ENCODE peak calls at places on chromosomes 1 and 21, in four cellular contexts. One of them, this sample, is unnamed. For H3K9me3 and H3K4me1, the result is how much of the 10 kb centered on the place peaks cover.

GRCh38 chr1:219459321-219460105 is 153.4 kb downstream of the ZC3H11B start:
- DNase-seq in stomach: no peak
- DNase-seq in ascending aorta: no peak
- DNase-seq in ovary: no peak
- DNase-seq in this sample: no peak

GRCh38 chr1:44609412-44609767 is 64.9 kb downstream of the TMEM53 start:
- DNase-seq in stomach: peak
- DNase-seq in ascending aorta: no peak
- DNase-seq in ovary: peak
- DNase-seq in this sample: peak

GRCh38 chr1:235075121-235075954 is 53.3 kb downstream of the TOMM20 start:
- DNase-seq in stomach: peak
- DNase-seq in ascending aorta: peak
- DNase-seq in ovary: peak
- DNase-seq in this sample: peak

GRCh38 chr1:67485046-67485811 is 55.0 kb upstream of the SERBP1 start:
- DNase-seq in stomach: no peak
- DNase-seq in ascending aorta: no peak
- DNase-seq in ovary: no peak
- DNase-seq in this sample: no peak

GRCh38 chr1:21189906-21190500 is 13.3 kb upstream of the EIF4G3 start:
- DNase-seq in stomach: no peak
- DNase-seq in ascending aorta: no peak
- DNase-seq in ovary: no peak
- DNase-seq in this sample: no peak

GRCh38 chr1:89607888-89608626 is 24.9 kb upstream of the LRRC8C start:
- DNase-seq in stomach: no peak
- DNase-seq in ascending aorta: no peak
- DNase-seq in ovary: no peak
- DNase-seq in this sample: no peak

GRCh38 chr21:40047993-40048730 is 180.9 kb downstream of the PCP4 start:
- DNase-seq in stomach: no peak
- DNase-seq in ascending aorta: peak
- DNase-seq in ovary: no peak
- DNase-seq in this sample: no peak

GRCh38 chr1:226644541-226645176 is 94.4 kb downstream of the ITPKB start:
- DNase-seq in stomach: no peak
- DNase-seq in ascending aorta: no peak
- DNase-seq in ovary: no peak
- DNase-seq in this sample: no peak

GRCh38 chr1:244863491-244864252 is 671 bp downstream of the HNRNPU start:
- DNase-seq in stomach: peak
- DNase-seq in ascending aorta: no peak
- DNase-seq in ovary: no peak
- DNase-seq in this sample: peak

GRCh38 chr1:104648269-104648691 is 898.6 kb downstream of the AMY1C start:
- DNase-seq in stomach: no peak
- DNase-seq in ascending aorta: no peak
- DNase-seq in ovary: no peak
- DNase-seq in this sample: no peak

GRCh38 chr1:162977944-162978568 is 91.1 kb upstream of the RGS4 start:
- DNase-seq in stomach: no peak
- DNase-seq in ascending aorta: no peak
- DNase-seq in ovary: no peak
- DNase-seq in this sample: no peak

GRCh38 chr1:64898107-64898861 is 68.1 kb downstream of the JAK1 start:
- DNase-seq in stomach: peak
- DNase-seq in ascending aorta: peak
- DNase-seq in ovary: peak
- DNase-seq in this sample: peak

GRCh38 chr1:181310560-181310959 is 172.8 kb upstream of the CACNA1E start:
- DNase-seq in stomach: no peak
- DNase-seq in ascending aorta: no peak
- DNase-seq in ovary: no peak
- DNase-seq in this sample: no peak

GRCh38 chr1:223683586-223684487 is 18.3 kb upstream of the CAPN8 start:
- DNase-seq in stomach: peak
- DNase-seq in ascending aorta: no peak
- DNase-seq in ovary: peak
- DNase-seq in this sample: no peak

GRCh38 chr1:176110203-176110602 is 96.9 kb downstream of the COP1 start:
- DNase-seq in stomach: no peak
- DNase-seq in ascending aorta: no peak
- DNase-seq in ovary: no peak
- DNase-seq in this sample: no peak

GRCh38 chr1:234583755-234584430 is 26.1 kb downstream of the IRF2BP2 start:
- DNase-seq in stomach: peak
- DNase-seq in ascending aorta: no peak
- DNase-seq in ovary: peak
- DNase-seq in this sample: peak

GRCh38 chr1:110190282-110190929 is 19.7 kb upstream of the KCNC4 start:
- DNase-seq in stomach: peak
- DNase-seq in ascending aorta: no peak
- DNase-seq in ovary: peak
- DNase-seq in this sample: peak

GRCh38 chr1:190124068-190124467 is 353.6 kb downstream of the BRINP3 start:
- DNase-seq in stomach: no peak
- DNase-seq in ascending aorta: no peak
- DNase-seq in ovary: no peak
- DNase-seq in this sample: no peak

GRCh38 chr1:59083946-59084865 is 212.7 kb upstream of the FGGY start:
- DNase-seq in stomach: no peak
- DNase-seq in ascending aorta: no peak
- DNase-seq in ovary: no peak
- DNase-seq in this sample: peak

GRCh38 chr1:156754219-156754618 is 2.7 kb upstream of the HDGF start:
- DNase-seq in stomach: no peak
- DNase-seq in ascending aorta: no peak
- DNase-seq in ovary: no peak
- DNase-seq in this sample: no peak

GRCh38 chr1:165898837-165899236 is 71.4 kb downstream of the UCK2 start:
- DNase-seq in stomach: no peak
- DNase-seq in ascending aorta: peak
- DNase-seq in ovary: no peak
- DNase-seq in this sample: no peak

GRCh38 chr1:8943516-8943896 is 2.2 kb upstream of the CA6 start:
- DNase-seq in stomach: no peak
- DNase-seq in ascending aorta: no peak
- DNase-seq in ovary: no peak
- DNase-seq in this sample: no peak

GRCh38 chr1:203524152-203524551 is 30.2 kb downstream of the OPTC start:
- DNase-seq in stomach: no peak
- DNase-seq in ascending aorta: no peak
- DNase-seq in ovary: no peak
- DNase-seq in this sample: no peak

GRCh38 chr21:36105327-36105842 is 29.5 kb upstream of the CBR3 start:
- DNase-seq in stomach: no peak
- DNase-seq in ascending aorta: no peak
- DNase-seq in ovary: no peak
- DNase-seq in this sample: no peak

GRCh38 chr1:181062800-181063428 is 25.6 kb upstream of the IER5 start:
- DNase-seq in stomach: no peak
- DNase-seq in ascending aorta: no peak
- DNase-seq in ovary: no peak
- DNase-seq in this sample: no peak

GRCh38 chr1:21707891-21708290 is 38.7 kb upstream of the RAP1GAP start:
- DNase-seq in stomach: no peak
- DNase-seq in ascending aorta: no peak
- DNase-seq in ovary: no peak
- DNase-seq in this sample: no peak

DNA sequence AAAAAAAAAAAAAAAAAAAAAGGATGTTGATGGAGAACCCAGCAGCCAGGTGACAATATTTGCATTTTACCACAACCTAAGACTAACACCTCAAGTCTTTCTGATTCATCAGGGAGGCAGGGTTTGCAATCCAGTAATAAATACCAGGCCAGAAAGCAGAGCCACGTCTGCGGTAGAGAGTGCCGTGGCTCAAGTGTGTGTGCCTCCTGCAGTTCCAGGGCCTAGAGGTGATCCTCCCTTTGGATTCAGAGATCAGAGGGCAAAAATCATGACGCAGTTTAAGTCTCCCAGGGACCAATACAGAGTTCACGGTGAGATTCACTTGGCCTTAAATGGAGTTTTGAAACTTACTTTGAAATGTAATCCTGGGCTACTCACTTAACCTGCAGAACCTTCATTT is 34.9 kb downstream of the TMCO4 start:
- DNase-seq in stomach: no peak
- DNase-seq in ascending aorta: no peak
- DNase-seq in ovary: no peak
- DNase-seq in this sample: no peak
- H3K9me3 ChIP-seq in stomach: under half
- H3K9me3 ChIP-seq in ascending aorta: under half
- H3K9me3 ChIP-seq in ovary: under half
- H3K9me3 ChIP-seq in this sample: under half

GRCh38 chr1:108699375-108700332 is 7.5 kb downstream of the PRPF38B start:
- DNase-seq in stomach: no peak
- DNase-seq in ascending aorta: no peak
- DNase-seq in ovary: no peak
- DNase-seq in this sample: no peak

GRCh38 chr1:108701176-108701849 is 9.2 kb downstream of the PRPF38B start:
- DNase-seq in stomach: no peak
- DNase-seq in ascending aorta: no peak
- DNase-seq in ovary: no peak
- DNase-seq in this sample: no peak

GRCh38 chr1:108706643-108707042 is 6.1 kb upstream of the FNDC7 start:
- DNase-seq in stomach: no peak
- DNase-seq in ascending aorta: no peak
- DNase-seq in ovary: no peak
- DNase-seq in this sample: no peak

GRCh38 chr1:108704501-108704900 is 8.2 kb upstream of the FNDC7 start:
- DNase-seq in stomach: no peak
- DNase-seq in ascending aorta: no peak
- DNase-seq in ovary: no peak
- DNase-seq in this sample: no peak

GRCh38 chr1:108703939-108704338 is 8.8 kb upstream of the FNDC7 start:
- DNase-seq in stomach: no peak
- DNase-seq in ascending aorta: no peak
- DNase-seq in ovary: no peak
- DNase-seq in this sample: no peak
- H3K4me1 ChIP-seq in stomach: under half
- H3K4me1 ChIP-seq in ascending aorta: under half
- H3K4me1 ChIP-seq in ovary: under half
- H3K4me1 ChIP-seq in this sample: under half

GRCh38 chr1:2234762-2235113 is 6.6 kb downstream of the SKI start:
- DNase-seq in stomach: no peak
- DNase-seq in ascending aorta: no peak
- DNase-seq in ovary: no peak
- DNase-seq in this sample: no peak
- H3K27ac ChIP-seq in stomach: peak
- H3K27ac ChIP-seq in ascending aorta: peak
- H3K27ac ChIP-seq in ovary: peak
- H3K27ac ChIP-seq in this sample: peak

GRCh38 chr1:3038571-3039181 is 17.4 kb downstream of the ACTRT2 start:
- DNase-seq in stomach: no peak
- DNase-seq in ascending aorta: no peak
- DNase-seq in ovary: peak
- DNase-seq in this sample: no peak

GRCh38 chr1:3040004-3040403 is 18.7 kb downstream of the ACTRT2 start:
- DNase-seq in stomach: no peak
- DNase-seq in ascending aorta: no peak
- DNase-seq in ovary: peak
- DNase-seq in this sample: no peak

GRCh38 chr1:3037281-3038040 is 16.2 kb downstream of the ACTRT2 start:
- DNase-seq in stomach: no peak
- DNase-seq in ascending aorta: no peak
- DNase-seq in ovary: peak
- DNase-seq in this sample: no peak

GRCh38 chr1:3038113-3038551 is 16.9 kb downstream of the ACTRT2 start:
- DNase-seq in stomach: no peak
- DNase-seq in ascending aorta: no peak
- DNase-seq in ovary: peak
- DNase-seq in this sample: no peak

DNA sequence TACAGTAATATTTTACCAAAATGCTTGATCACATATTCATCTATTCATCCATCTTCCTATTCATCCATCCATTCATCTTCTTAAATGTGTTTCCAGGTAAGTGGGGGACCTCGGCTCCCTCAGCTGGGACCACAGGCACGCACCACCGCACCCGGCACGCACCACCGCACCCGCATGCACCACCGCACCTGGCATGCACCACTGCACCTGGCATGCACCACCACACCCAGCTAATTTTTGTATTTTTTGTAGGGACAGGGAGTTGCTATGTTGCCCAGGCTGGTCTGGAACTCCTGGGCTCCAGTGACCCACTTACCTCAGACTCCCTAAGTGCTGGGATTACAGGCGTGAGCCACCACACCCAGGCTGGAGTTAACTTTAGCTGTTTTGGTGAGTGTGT is 21.2 kb downstream of the ACTRT2 start:
- DNase-seq in stomach: no peak
- DNase-seq in ascending aorta: no peak
- DNase-seq in ovary: no peak
- DNase-seq in this sample: no peak
- H3K9me3 ChIP-seq in stomach: under half
- H3K9me3 ChIP-seq in ascending aorta: under half
- H3K9me3 ChIP-seq in ovary: under half
- H3K9me3 ChIP-seq in this sample: under half

DNA sequence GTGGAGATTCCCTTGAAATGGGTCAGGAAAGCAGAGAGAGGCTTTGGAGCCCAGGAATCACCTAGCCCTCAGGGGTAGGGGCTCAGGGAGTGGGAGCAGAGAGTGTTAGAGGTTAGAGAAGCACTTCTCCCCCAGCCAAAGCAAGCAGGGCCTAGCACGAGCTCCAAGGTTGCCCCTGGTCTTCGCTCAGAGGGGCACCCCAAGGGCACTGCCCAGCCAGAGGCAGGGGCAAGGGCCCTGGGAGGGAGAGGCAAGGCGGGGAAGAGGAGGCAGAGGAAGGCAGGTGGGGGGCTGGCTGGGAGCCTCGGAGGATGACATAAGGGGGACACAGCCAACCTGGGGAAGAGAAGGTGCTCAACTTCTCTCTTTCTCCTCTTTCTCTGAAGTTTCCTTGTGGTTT is 71.9 kb downstream of the CASZ1 start:
- DNase-seq in stomach: no peak
- DNase-seq in ascending aorta: no peak
- DNase-seq in ovary: no peak
- DNase-seq in this sample: no peak
- H3K4me1 ChIP-seq in stomach: half or more
- H3K4me1 ChIP-seq in ascending aorta: under half
- H3K4me1 ChIP-seq in ovary: under half
- H3K4me1 ChIP-seq in this sample: half or more

GRCh38 chr1:214440219-214440965 is 111.0 kb downstream of the PTPN14 start:
- DNase-seq in stomach: no peak
- DNase-seq in ascending aorta: no peak
- DNase-seq in ovary: no peak
- DNase-seq in this sample: no peak
- H3K27ac ChIP-seq in stomach: peak
- H3K27ac ChIP-seq in ascending aorta: peak
- H3K27ac ChIP-seq in ovary: no peak
- H3K27ac ChIP-seq in this sample: no peak